ENCODE peak calls at places on chromosomes 16 and 17, in nine cellular contexts. One of them, this sample, is unnamed.

GRCh38 chr17:41812176-41813038 is at the start of gene FKBP10:
- DNase-seq in HCT116: peak; percentile 54
- DNase-seq in Panc1: peak; percentile 51
- DNase-seq in stomach: peak; percentile 39
- DNase-seq in breast epithelium: no peak
- DNase-seq in H1: peak; percentile 91
- DNase-seq in K562: no peak
- DNase-seq in esophagus muscularis mucosa: no peak
- DNase-seq in HL-60: peak; percentile 3
- DNase-seq in this sample: no peak

GRCh38 chr17:44827863-44828262 is 2.2 kb downstream of the GJC1 start:
- DNase-seq in HCT116: no peak
- DNase-seq in Panc1: no peak
- DNase-seq in stomach: no peak
- DNase-seq in breast epithelium: no peak
- DNase-seq in H1: no peak
- DNase-seq in K562: no peak
- DNase-seq in esophagus muscularis mucosa: no peak
- DNase-seq in HL-60: no peak
- DNase-seq in this sample: no peak

GRCh38 chr17:64499805-64500486 is 3.1 kb upstream of the POLG2 start:
- DNase-seq in HCT116: no peak
- DNase-seq in Panc1: no peak
- DNase-seq in stomach: no peak
- DNase-seq in breast epithelium: no peak
- DNase-seq in H1: no peak
- DNase-seq in K562: no peak
- DNase-seq in esophagus muscularis mucosa: no peak
- DNase-seq in HL-60: no peak
- DNase-seq in this sample: no peak

GRCh38 chr17:56887552-56888467 is 26.0 kb downstream of the TRIM25 start:
- DNase-seq in HCT116: peak; percentile 31
- DNase-seq in Panc1: peak; percentile 33
- DNase-seq in stomach: peak; percentile 66
- DNase-seq in breast epithelium: no peak
- DNase-seq in H1: no peak
- DNase-seq in K562: peak; percentile 12
- DNase-seq in esophagus muscularis mucosa: no peak
- DNase-seq in HL-60: no peak
- DNase-seq in this sample: no peak

GRCh38 chr17:58991718-58992331 is 114.9 kb downstream of the TRIM37 start:
- DNase-seq in HCT116: no peak
- DNase-seq in Panc1: no peak
- DNase-seq in stomach: peak; percentile 46
- DNase-seq in breast epithelium: no peak
- DNase-seq in H1: no peak
- DNase-seq in K562: no peak
- DNase-seq in esophagus muscularis mucosa: no peak
- DNase-seq in HL-60: no peak
- DNase-seq in this sample: no peak

GRCh38 chr17:28901866-28902818 is 737 bp downstream of the DHRS13 start:
- DNase-seq in HCT116: no peak
- DNase-seq in Panc1: no peak
- DNase-seq in stomach: peak; percentile 46
- DNase-seq in breast epithelium: no peak
- DNase-seq in H1: no peak
- DNase-seq in K562: peak; percentile 76
- DNase-seq in esophagus muscularis mucosa: no peak
- DNase-seq in HL-60: peak; percentile 58
- DNase-seq in this sample: no peak

GRCh38 chr16:67943619-67944503 is at the start of gene LCAT:
- DNase-seq in HCT116: no peak
- DNase-seq in Panc1: no peak
- DNase-seq in stomach: peak; percentile 72
- DNase-seq in breast epithelium: no peak
- DNase-seq in H1: no peak
- DNase-seq in K562: peak; percentile 48
- DNase-seq in esophagus muscularis mucosa: no peak
- DNase-seq in HL-60: no peak
- DNase-seq in this sample: no peak

GRCh38 chr17:27559996-27560481 is 70.9 kb upstream of the LGALS9 start:
- DNase-seq in HCT116: no peak
- DNase-seq in Panc1: no peak
- DNase-seq in stomach: peak; percentile 53
- DNase-seq in breast epithelium: no peak
- DNase-seq in H1: no peak
- DNase-seq in K562: no peak
- DNase-seq in esophagus muscularis mucosa: no peak
- DNase-seq in HL-60: no peak
- DNase-seq in this sample: peak; percentile 76

GRCh38 chr17:57455063-57455914 is 199.0 kb downstream of the MSI2 start:
- DNase-seq in HCT116: no peak
- DNase-seq in Panc1: no peak
- DNase-seq in stomach: no peak
- DNase-seq in breast epithelium: no peak
- DNase-seq in H1: no peak
- DNase-seq in K562: no peak
- DNase-seq in esophagus muscularis mucosa: no peak
- DNase-seq in HL-60: peak; percentile 94
- DNase-seq in this sample: no peak

GRCh38 chr16:24685539-24686432 is 43.7 kb upstream of the TNRC6A start:
- DNase-seq in HCT116: no peak
- DNase-seq in Panc1: no peak
- DNase-seq in stomach: peak; percentile 33
- DNase-seq in breast epithelium: no peak
- DNase-seq in H1: peak; percentile 60
- DNase-seq in K562: no peak
- DNase-seq in esophagus muscularis mucosa: no peak
- DNase-seq in HL-60: no peak
- DNase-seq in this sample: no peak

GRCh38 chr17:4597975-4598374 is 13.6 kb downstream of the SMTNL2 start:
- DNase-seq in HCT116: no peak
- DNase-seq in Panc1: no peak
- DNase-seq in stomach: no peak
- DNase-seq in breast epithelium: no peak
- DNase-seq in H1: no peak
- DNase-seq in K562: no peak
- DNase-seq in esophagus muscularis mucosa: no peak
- DNase-seq in HL-60: no peak
- DNase-seq in this sample: no peak

GRCh38 chr17:62929320-62929719 is 36.7 kb upstream of the TANC2 start:
- DNase-seq in HCT116: peak; percentile 22
- DNase-seq in Panc1: no peak
- DNase-seq in stomach: no peak
- DNase-seq in breast epithelium: no peak
- DNase-seq in H1: no peak
- DNase-seq in K562: no peak
- DNase-seq in esophagus muscularis mucosa: no peak
- DNase-seq in HL-60: no peak
- DNase-seq in this sample: no peak

GRCh38 chr16:62648256-62648655 is 612.0 kb upstream of the CDH8 start:
- DNase-seq in HCT116: no peak
- DNase-seq in Panc1: no peak
- DNase-seq in stomach: no peak
- DNase-seq in breast epithelium: no peak
- DNase-seq in H1: no peak
- DNase-seq in K562: no peak
- DNase-seq in esophagus muscularis mucosa: no peak
- DNase-seq in HL-60: no peak
- DNase-seq in this sample: no peak

GRCh38 chr16:1487395-1488053 is 1.2 kb downstream of the PTX4 start:
- DNase-seq in HCT116: no peak
- DNase-seq in Panc1: no peak
- DNase-seq in stomach: no peak
- DNase-seq in breast epithelium: no peak
- DNase-seq in H1: peak; percentile 41
- DNase-seq in K562: no peak
- DNase-seq in esophagus muscularis mucosa: no peak
- DNase-seq in HL-60: peak; percentile 81
- DNase-seq in this sample: peak; percentile 80

GRCh38 chr16:7376227-7376626 is 43.6 kb downstream of the RBFOX1 start:
- DNase-seq in HCT116: no peak
- DNase-seq in Panc1: no peak
- DNase-seq in stomach: no peak
- DNase-seq in breast epithelium: no peak
- DNase-seq in H1: no peak
- DNase-seq in K562: no peak
- DNase-seq in esophagus muscularis mucosa: no peak
- DNase-seq in HL-60: no peak
- DNase-seq in this sample: no peak
- H3K4me3 ChIP-seq in HCT116: no peak overlapping the region
- H3K4me3 ChIP-seq in Panc1: no peak overlapping the region
- H3K4me3 ChIP-seq in stomach: no peak overlapping the region
- H3K4me3 ChIP-seq in breast epithelium: no peak overlapping the region
- H3K4me3 ChIP-seq in H1: no peak overlapping the region
- H3K4me3 ChIP-seq in K562: no peak overlapping the region
- H3K4me3 ChIP-seq in esophagus muscularis mucosa: no peak overlapping the region
- H3K4me3 ChIP-seq in HL-60: no peak overlapping the region
- H3K4me3 ChIP-seq in this sample: no peak overlapping the region

GRCh38 chr17:1511756-1512321 is 4.6 kb downstream of the INPP5K start:
- DNase-seq in HCT116: no peak
- DNase-seq in Panc1: no peak
- DNase-seq in stomach: peak; percentile 60
- DNase-seq in breast epithelium: no peak
- DNase-seq in H1: no peak
- DNase-seq in K562: peak; percentile 16
- DNase-seq in esophagus muscularis mucosa: no peak
- DNase-seq in HL-60: no peak
- DNase-seq in this sample: no peak
- TF ChIP-seq POLR2AphosphoS5 in HCT116: no peak
- TF ChIP-seq POLR2AphosphoS5 in Panc1: no peak
- TF ChIP-seq POLR2AphosphoS5 in stomach: peak; percentile 11
- TF ChIP-seq POLR2AphosphoS5 in breast epithelium: no peak
- TF ChIP-seq POLR2AphosphoS5 in H1: no peak
- TF ChIP-seq POLR2AphosphoS5 in K562: no peak
- TF ChIP-seq POLR2AphosphoS5 in esophagus muscularis mucosa: peak; percentile 40
- TF ChIP-seq POLR2AphosphoS5 in HL-60: no peak
- TF ChIP-seq POLR2AphosphoS5 in this sample: no peak

GRCh38 chr16:20897253-20897896 is 2.8 kb downstream of the DCUN1D3 start:
- DNase-seq in HCT116: no peak
- DNase-seq in Panc1: no peak
- DNase-seq in stomach: no peak
- DNase-seq in breast epithelium: no peak
- DNase-seq in H1: no peak
- DNase-seq in K562: no peak
- DNase-seq in esophagus muscularis mucosa: no peak
- DNase-seq in HL-60: no peak
- DNase-seq in this sample: no peak

GRCh38 chr16:20900299-20901067 is at the start of the genes DCUN1D3 and LYRM1:
- DNase-seq in HCT116: peak; percentile 98
- DNase-seq in Panc1: peak; percentile 92
- DNase-seq in stomach: peak; percentile 95
- DNase-seq in breast epithelium: peak; percentile 92
- DNase-seq in H1: peak; percentile 91
- DNase-seq in K562: peak; percentile 99
- DNase-seq in esophagus muscularis mucosa: peak; percentile 99
- DNase-seq in HL-60: peak; percentile 97
- DNase-seq in this sample: peak; percentile 97

GRCh38 chr16:20898938-20899502 is 1.1 kb downstream of the DCUN1D3 start:
- DNase-seq in HCT116: no peak
- DNase-seq in Panc1: no peak
- DNase-seq in stomach: no peak
- DNase-seq in breast epithelium: no peak
- DNase-seq in H1: no peak
- DNase-seq in K562: no peak
- DNase-seq in esophagus muscularis mucosa: no peak
- DNase-seq in HL-60: no peak
- DNase-seq in this sample: no peak

GRCh38 chr16:20899503-20900298 is 457 bp downstream of the DCUN1D3 start:
- DNase-seq in HCT116: no peak
- DNase-seq in Panc1: no peak
- DNase-seq in stomach: no peak
- DNase-seq in breast epithelium: no peak
- DNase-seq in H1: peak; percentile 51
- DNase-seq in K562: peak; percentile 28
- DNase-seq in esophagus muscularis mucosa: no peak
- DNase-seq in HL-60: no peak
- DNase-seq in this sample: peak; percentile 87

DNA sequence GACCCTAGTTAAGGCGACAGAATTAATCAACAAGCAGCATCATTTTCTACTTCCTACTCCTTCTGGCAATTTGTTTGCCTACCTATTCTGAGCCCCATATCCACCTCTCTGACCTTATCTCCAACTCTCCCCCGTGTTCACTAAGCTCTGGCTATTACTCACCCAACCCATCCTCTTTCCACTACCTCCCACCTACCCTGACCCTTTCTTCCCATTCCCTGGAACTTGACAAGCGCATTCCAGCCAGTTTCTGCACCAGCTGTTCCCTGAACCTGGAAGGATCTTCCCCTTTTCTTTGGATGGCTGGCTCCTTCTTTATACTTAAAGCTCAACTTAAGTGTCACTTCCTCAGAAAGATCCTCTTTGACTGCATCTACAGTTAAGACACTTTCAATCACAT is 2.3 kb downstream of the DCUN1D3 start:
- DNase-seq in HCT116: no peak
- DNase-seq in Panc1: no peak
- DNase-seq in stomach: no peak
- DNase-seq in breast epithelium: no peak
- DNase-seq in H1: no peak
- DNase-seq in K562: no peak
- DNase-seq in esophagus muscularis mucosa: no peak
- DNase-seq in HL-60: no peak
- DNase-seq in this sample: no peak
- H3K4me3 ChIP-seq in HCT116: no peak overlapping the region
- H3K4me3 ChIP-seq in Panc1: peak overlapping the region; percentile 91
- H3K4me3 ChIP-seq in stomach: no peak overlapping the region
- H3K4me3 ChIP-seq in breast epithelium: no peak overlapping the region
- H3K4me3 ChIP-seq in H1: no peak overlapping the region
- H3K4me3 ChIP-seq in K562: no peak overlapping the region
- H3K4me3 ChIP-seq in esophagus muscularis mucosa: no peak overlapping the region
- H3K4me3 ChIP-seq in HL-60: no peak overlapping the region
- H3K4me3 ChIP-seq in this sample: no peak overlapping the region

DNA sequence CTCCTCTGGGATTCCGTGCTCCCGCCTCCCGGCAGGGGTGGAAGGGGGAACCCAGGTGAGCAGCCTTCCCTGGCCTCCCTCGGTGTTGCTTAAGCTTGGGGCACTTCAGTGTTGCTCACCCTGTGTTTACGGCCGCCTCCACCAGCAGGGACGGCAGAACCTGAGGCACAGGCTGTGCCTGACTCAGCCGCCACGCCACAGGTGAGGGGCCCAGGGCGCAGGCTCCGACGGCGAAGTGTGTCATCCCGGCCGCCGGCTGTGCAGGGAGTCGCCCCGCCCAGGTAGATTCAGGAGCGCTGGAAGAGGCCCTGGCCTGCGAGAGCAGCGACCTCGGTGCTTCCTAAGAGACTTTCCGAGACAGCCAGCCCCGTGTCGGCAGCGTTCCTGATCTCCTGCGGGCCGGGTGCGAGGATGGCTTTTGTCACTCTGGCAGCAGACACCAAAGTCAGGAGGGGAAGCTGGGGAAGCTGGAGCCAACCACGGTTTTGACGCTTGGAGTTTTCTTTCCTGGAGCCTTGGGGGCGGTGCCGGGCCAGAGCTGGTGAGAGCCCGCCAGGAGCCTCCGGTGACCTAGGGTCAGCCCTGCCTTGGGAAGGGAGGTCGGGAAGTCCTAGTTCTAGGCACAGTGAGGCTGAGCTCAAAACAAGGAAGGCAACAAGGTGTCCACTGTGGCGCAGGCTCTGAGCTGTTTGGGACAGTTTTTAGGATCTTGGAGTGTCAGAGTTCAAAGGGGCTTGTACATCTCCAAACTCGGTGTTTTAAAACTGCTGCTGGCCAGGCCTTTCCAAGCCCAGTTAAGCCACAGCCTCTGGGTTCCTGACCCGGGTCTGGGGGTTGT is 2.1 kb downstream of the GSE1 start:
- DNase-seq in HCT116: peak; percentile 93
- DNase-seq in Panc1: no peak
- DNase-seq in stomach: peak; percentile 91
- DNase-seq in breast epithelium: peak; percentile 93
- DNase-seq in H1: peak; percentile 73
- DNase-seq in K562: peak; percentile 68
- DNase-seq in esophagus muscularis mucosa: no peak
- DNase-seq in HL-60: peak; percentile 51
- DNase-seq in this sample: peak; percentile 88
- TF ChIP-seq POLR2AphosphoS5 in HCT116: peak; percentile 74
- TF ChIP-seq POLR2AphosphoS5 in Panc1: no peak
- TF ChIP-seq POLR2AphosphoS5 in stomach: peak; percentile 94
- TF ChIP-seq POLR2AphosphoS5 in breast epithelium: peak; percentile 64
- TF ChIP-seq POLR2AphosphoS5 in H1: no peak
- TF ChIP-seq POLR2AphosphoS5 in K562: no peak
- TF ChIP-seq POLR2AphosphoS5 in esophagus muscularis mucosa: no peak
- TF ChIP-seq POLR2AphosphoS5 in HL-60: no peak
- TF ChIP-seq POLR2AphosphoS5 in this sample: no peak